ENCODE peak calls at places on chromosome 16, in seven cellular contexts. One of them, this sample, is unnamed.

GRCh38 chr16:27547134-27547533 is 2.6 kb downstream of the GTF3C1 start:
- DNase-seq in psoas muscle: no peak
- DNase-seq in tibial nerve: no peak
- DNase-seq in heart right ventricle: no peak
- DNase-seq in cardiac muscle cell: peak
- DNase-seq in neural progenitor cell: no peak
- DNase-seq in CD8-positive, alpha-beta memory T cell: no peak
- DNase-seq in this sample: no peak

GRCh38 chr16:12157510-12158093 is 181.1 kb downstream of the SNX29 start:
- DNase-seq in psoas muscle: no peak
- DNase-seq in tibial nerve: no peak
- DNase-seq in heart right ventricle: no peak
- DNase-seq in cardiac muscle cell: peak
- DNase-seq in neural progenitor cell: no peak
- DNase-seq in CD8-positive, alpha-beta memory T cell: no peak
- DNase-seq in this sample: no peak

GRCh38 chr16:54446639-54447038 is 160.1 kb upstream of the IRX3 start:
- DNase-seq in psoas muscle: peak
- DNase-seq in tibial nerve: peak
- DNase-seq in heart right ventricle: peak
- DNase-seq in cardiac muscle cell: peak
- DNase-seq in neural progenitor cell: no peak
- DNase-seq in CD8-positive, alpha-beta memory T cell: no peak
- DNase-seq in this sample: no peak

GRCh38 chr16:68642436-68643064 is 2.6 kb upstream of the CDH3 start:
- DNase-seq in psoas muscle: no peak
- DNase-seq in tibial nerve: no peak
- DNase-seq in heart right ventricle: no peak
- DNase-seq in cardiac muscle cell: peak
- DNase-seq in neural progenitor cell: peak
- DNase-seq in CD8-positive, alpha-beta memory T cell: no peak
- DNase-seq in this sample: no peak

GRCh38 chr16:48321307-48322036 is 63.7 kb downstream of the SIAH1 start:
- DNase-seq in psoas muscle: no peak
- DNase-seq in tibial nerve: no peak
- DNase-seq in heart right ventricle: no peak
- DNase-seq in cardiac muscle cell: peak
- DNase-seq in neural progenitor cell: no peak
- DNase-seq in CD8-positive, alpha-beta memory T cell: no peak
- DNase-seq in this sample: no peak

GRCh38 chr16:21264226-21265036 is 13.7 kb downstream of the CRYM start:
- DNase-seq in psoas muscle: peak
- DNase-seq in tibial nerve: no peak
- DNase-seq in heart right ventricle: peak
- DNase-seq in cardiac muscle cell: peak
- DNase-seq in neural progenitor cell: peak
- DNase-seq in CD8-positive, alpha-beta memory T cell: no peak
- DNase-seq in this sample: no peak

GRCh38 chr16:28822520-28823290 is at the start of gene ATXN2L:
- DNase-seq in psoas muscle: peak
- DNase-seq in tibial nerve: peak
- DNase-seq in heart right ventricle: peak
- DNase-seq in cardiac muscle cell: peak
- DNase-seq in neural progenitor cell: peak
- DNase-seq in CD8-positive, alpha-beta memory T cell: peak
- DNase-seq in this sample: peak

GRCh38 chr16:11298143-11298900 is 17.2 kb upstream of the PRM1 start:
- DNase-seq in psoas muscle: no peak
- DNase-seq in tibial nerve: no peak
- DNase-seq in heart right ventricle: no peak
- DNase-seq in cardiac muscle cell: no peak
- DNase-seq in neural progenitor cell: no peak
- DNase-seq in CD8-positive, alpha-beta memory T cell: no peak
- DNase-seq in this sample: no peak

GRCh38 chr16:12763517-12763916 is 40.2 kb downstream of the CPPED1 start:
- DNase-seq in psoas muscle: no peak
- DNase-seq in tibial nerve: no peak
- DNase-seq in heart right ventricle: no peak
- DNase-seq in cardiac muscle cell: peak
- DNase-seq in neural progenitor cell: no peak
- DNase-seq in CD8-positive, alpha-beta memory T cell: no peak
- DNase-seq in this sample: no peak

GRCh38 chr16:70772493-70772892 is 28.5 kb downstream of the VAC14 start:
- DNase-seq in psoas muscle: no peak
- DNase-seq in tibial nerve: no peak
- DNase-seq in heart right ventricle: no peak
- DNase-seq in cardiac muscle cell: peak
- DNase-seq in neural progenitor cell: no peak
- DNase-seq in CD8-positive, alpha-beta memory T cell: no peak
- DNase-seq in this sample: no peak

GRCh38 chr16:58937661-58938060 is 203.5 kb upstream of the GOT2 start:
- DNase-seq in psoas muscle: no peak
- DNase-seq in tibial nerve: no peak
- DNase-seq in heart right ventricle: no peak
- DNase-seq in cardiac muscle cell: no peak
- DNase-seq in neural progenitor cell: no peak
- DNase-seq in CD8-positive, alpha-beta memory T cell: no peak
- DNase-seq in this sample: no peak

GRCh38 chr16:3915438-3916250 is 35.1 kb upstream of the CREBBP start:
- DNase-seq in psoas muscle: no peak
- DNase-seq in tibial nerve: no peak
- DNase-seq in heart right ventricle: no peak
- DNase-seq in cardiac muscle cell: no peak
- DNase-seq in neural progenitor cell: no peak
- DNase-seq in CD8-positive, alpha-beta memory T cell: no peak
- DNase-seq in this sample: no peak

GRCh38 chr16:16136588-16136987 is 86.7 kb downstream of the ABCC6 start:
- DNase-seq in psoas muscle: no peak
- DNase-seq in tibial nerve: no peak
- DNase-seq in heart right ventricle: no peak
- DNase-seq in cardiac muscle cell: no peak
- DNase-seq in neural progenitor cell: no peak
- DNase-seq in CD8-positive, alpha-beta memory T cell: no peak
- DNase-seq in this sample: no peak

GRCh38 chr16:34078697-34079096 is 619.3 kb downstream of the TP53TG3F start:
- DNase-seq in psoas muscle: no peak
- DNase-seq in tibial nerve: no peak
- DNase-seq in heart right ventricle: no peak
- DNase-seq in cardiac muscle cell: peak
- DNase-seq in neural progenitor cell: no peak
- DNase-seq in CD8-positive, alpha-beta memory T cell: no peak
- DNase-seq in this sample: no peak

GRCh38 chr16:47317465-47318240 is 143.2 kb downstream of the ITFG1 start:
- DNase-seq in psoas muscle: no peak
- DNase-seq in tibial nerve: no peak
- DNase-seq in heart right ventricle: no peak
- DNase-seq in cardiac muscle cell: no peak
- DNase-seq in neural progenitor cell: no peak
- DNase-seq in CD8-positive, alpha-beta memory T cell: no peak
- DNase-seq in this sample: no peak

GRCh38 chr16:27721548-27722265 is 171.8 kb downstream of the KATNIP start:
- DNase-seq in psoas muscle: peak
- DNase-seq in tibial nerve: peak
- DNase-seq in heart right ventricle: peak
- DNase-seq in cardiac muscle cell: peak
- DNase-seq in neural progenitor cell: no peak
- DNase-seq in CD8-positive, alpha-beta memory T cell: no peak
- DNase-seq in this sample: no peak

GRCh38 chr16:9238346-9238745 is 146.9 kb downstream of the HAPSTR1 start:
- DNase-seq in psoas muscle: no peak
- DNase-seq in tibial nerve: no peak
- DNase-seq in heart right ventricle: no peak
- DNase-seq in cardiac muscle cell: no peak
- DNase-seq in neural progenitor cell: no peak
- DNase-seq in CD8-positive, alpha-beta memory T cell: no peak
- DNase-seq in this sample: no peak

DNA sequence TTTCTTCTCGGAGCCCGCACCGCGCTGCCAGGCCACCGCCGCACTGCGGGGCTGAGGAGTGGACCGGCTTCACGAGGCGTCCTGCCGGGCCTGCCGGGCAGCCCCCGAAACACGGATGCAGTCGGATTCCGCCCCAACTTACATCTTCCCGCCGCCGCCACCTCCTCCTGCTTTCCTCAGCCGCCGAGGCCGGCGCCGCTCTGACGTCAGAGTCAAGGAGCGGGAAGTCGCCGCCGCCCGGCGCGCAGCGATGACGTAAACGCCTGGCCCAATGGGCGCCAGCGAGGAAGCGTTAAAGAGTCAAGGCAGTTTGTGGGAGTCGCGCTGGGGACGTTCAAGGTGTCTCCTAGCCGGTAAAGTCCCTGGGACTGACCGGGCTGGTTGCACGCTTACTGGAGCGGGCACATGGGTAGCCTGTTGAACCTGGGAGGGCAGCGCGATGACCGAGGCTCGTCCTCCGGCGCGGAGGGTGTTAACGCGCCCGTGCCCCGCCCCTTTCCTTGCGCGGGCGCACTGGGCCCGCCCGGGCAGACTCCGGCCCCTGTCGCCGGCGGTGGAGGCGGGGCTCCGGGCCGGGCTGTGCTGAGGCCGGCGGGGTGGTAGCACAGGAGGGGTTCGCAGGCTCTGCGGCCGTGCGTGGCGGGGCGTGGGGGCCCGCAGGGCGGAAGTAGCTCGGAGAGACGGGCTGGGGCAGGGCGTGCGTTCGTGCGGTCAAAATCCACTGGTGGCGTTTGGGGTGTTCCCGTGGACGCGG is at the start of gene RNPS1:
- DNase-seq in psoas muscle: peak
- DNase-seq in tibial nerve: peak
- DNase-seq in heart right ventricle: peak
- DNase-seq in cardiac muscle cell: peak
- DNase-seq in neural progenitor cell: peak
- DNase-seq in CD8-positive, alpha-beta memory T cell: peak
- DNase-seq in this sample: peak
- H3K27ac ChIP-seq in psoas muscle: peak
- H3K27ac ChIP-seq in tibial nerve: peak
- H3K27ac ChIP-seq in heart right ventricle: peak
- H3K27ac ChIP-seq in cardiac muscle cell: peak
- H3K27ac ChIP-seq in neural progenitor cell: peak
- H3K27ac ChIP-seq in CD8-positive, alpha-beta memory T cell: peak
- H3K27ac ChIP-seq in this sample: peak

DNA sequence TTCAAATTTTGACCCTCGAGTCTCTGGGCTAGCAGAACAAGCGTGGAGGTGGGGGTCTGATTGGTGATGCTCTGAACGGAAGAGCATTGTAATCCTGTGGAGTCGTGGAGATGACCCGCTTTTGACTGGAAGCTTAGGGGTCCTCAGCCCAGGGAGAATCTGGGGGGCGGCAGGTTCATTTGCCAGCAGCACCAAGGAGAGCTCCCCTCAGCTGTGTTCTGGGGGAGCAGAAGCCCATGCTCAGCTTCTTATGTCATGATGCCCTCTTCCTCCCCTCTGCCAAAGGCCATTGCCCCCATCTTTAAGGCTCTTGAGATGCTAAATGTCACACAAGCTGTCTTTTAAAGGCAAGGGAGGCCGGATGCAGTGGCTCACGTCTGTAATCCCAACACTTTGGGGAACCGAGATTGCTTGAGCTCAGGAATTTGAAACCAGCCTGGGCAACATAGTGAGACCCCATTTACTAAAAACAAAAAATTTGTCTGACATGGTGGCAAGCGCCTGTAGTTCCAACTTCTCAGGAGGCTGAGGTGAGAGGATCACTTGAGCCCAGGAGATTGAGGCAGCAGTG is 19.3 kb downstream of the LDHD start:
- DNase-seq in psoas muscle: no peak
- DNase-seq in tibial nerve: no peak
- DNase-seq in heart right ventricle: no peak
- DNase-seq in cardiac muscle cell: no peak
- DNase-seq in neural progenitor cell: no peak
- DNase-seq in CD8-positive, alpha-beta memory T cell: no peak
- DNase-seq in this sample: no peak
- H3K27ac ChIP-seq in psoas muscle: peak
- H3K27ac ChIP-seq in tibial nerve: no peak
- H3K27ac ChIP-seq in heart right ventricle: peak
- H3K27ac ChIP-seq in cardiac muscle cell: no peak
- H3K27ac ChIP-seq in neural progenitor cell: no peak
- H3K27ac ChIP-seq in CD8-positive, alpha-beta memory T cell: no peak
- H3K27ac ChIP-seq in this sample: no peak

DNA sequence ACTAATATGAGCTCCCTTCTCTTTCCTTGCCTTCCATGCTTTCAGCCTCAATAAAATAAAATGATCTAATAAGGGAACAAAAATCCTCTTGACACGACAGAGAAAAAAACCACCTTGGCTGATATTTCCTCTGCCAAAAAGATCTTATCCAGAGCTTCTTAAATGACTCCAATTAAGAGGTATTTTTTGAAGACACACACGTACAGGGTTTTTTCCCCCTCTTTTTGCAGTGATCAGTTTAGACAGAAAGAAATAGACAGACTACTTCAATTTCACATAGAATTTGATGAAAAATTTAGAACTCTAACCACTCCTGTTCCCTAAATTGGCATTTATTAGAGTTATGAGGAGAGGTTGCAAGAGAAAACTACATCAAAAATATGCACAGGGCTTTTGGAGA is 217.2 kb upstream of the CDH11 start:
- DNase-seq in psoas muscle: no peak
- DNase-seq in tibial nerve: no peak
- DNase-seq in heart right ventricle: no peak
- DNase-seq in cardiac muscle cell: no peak
- DNase-seq in neural progenitor cell: no peak
- DNase-seq in CD8-positive, alpha-beta memory T cell: no peak
- DNase-seq in this sample: no peak
- H3K27ac ChIP-seq in psoas muscle: no peak
- H3K27ac ChIP-seq in tibial nerve: no peak
- H3K27ac ChIP-seq in heart right ventricle: no peak
- H3K27ac ChIP-seq in cardiac muscle cell: no peak
- H3K27ac ChIP-seq in neural progenitor cell: no peak
- H3K27ac ChIP-seq in CD8-positive, alpha-beta memory T cell: no peak
- H3K27ac ChIP-seq in this sample: no peak

GRCh38 chr16:678858-679807 is 1.1 kb upstream of the STUB1 start:
- DNase-seq in psoas muscle: peak
- DNase-seq in tibial nerve: no peak
- DNase-seq in heart right ventricle: peak
- DNase-seq in cardiac muscle cell: peak
- DNase-seq in neural progenitor cell: peak
- DNase-seq in CD8-positive, alpha-beta memory T cell: peak
- DNase-seq in this sample: peak

GRCh38 chr16:681746-682427 is 1.7 kb downstream of the STUB1 start:
- DNase-seq in psoas muscle: no peak
- DNase-seq in tibial nerve: no peak
- DNase-seq in heart right ventricle: no peak
- DNase-seq in cardiac muscle cell: peak
- DNase-seq in neural progenitor cell: no peak
- DNase-seq in CD8-positive, alpha-beta memory T cell: no peak
- DNase-seq in this sample: no peak

GRCh38 chr16:680967-681745 is 946 bp downstream of the STUB1 start:
- DNase-seq in psoas muscle: peak
- DNase-seq in tibial nerve: no peak
- DNase-seq in heart right ventricle: no peak
- DNase-seq in cardiac muscle cell: peak
- DNase-seq in neural progenitor cell: peak
- DNase-seq in CD8-positive, alpha-beta memory T cell: no peak
- DNase-seq in this sample: no peak

GRCh38 chr16:679808-680624 is at the start of gene STUB1:
- DNase-seq in psoas muscle: peak
- DNase-seq in tibial nerve: peak
- DNase-seq in heart right ventricle: peak
- DNase-seq in cardiac muscle cell: peak
- DNase-seq in neural progenitor cell: peak
- DNase-seq in CD8-positive, alpha-beta memory T cell: peak
- DNase-seq in this sample: peak

DNA sequence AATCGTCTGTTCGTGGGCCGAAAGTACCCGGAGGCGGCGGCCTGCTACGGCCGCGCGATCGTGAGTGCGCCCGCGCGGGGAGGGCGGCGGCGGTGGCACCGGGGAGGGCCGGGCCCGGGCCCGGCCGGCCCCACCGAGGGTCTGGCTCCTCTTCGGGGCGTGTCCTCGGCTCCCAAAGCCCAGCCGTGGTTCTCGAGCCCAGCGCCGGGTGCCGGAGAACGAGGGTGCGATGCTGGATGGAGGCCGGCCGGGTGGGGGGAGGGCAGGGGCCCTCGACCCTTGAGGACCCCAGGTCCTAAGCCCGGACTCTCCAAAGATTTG is 375 bp downstream of the STUB1 start:
- DNase-seq in psoas muscle: no peak
- DNase-seq in tibial nerve: no peak
- DNase-seq in heart right ventricle: no peak
- DNase-seq in cardiac muscle cell: no peak
- DNase-seq in neural progenitor cell: no peak
- DNase-seq in CD8-positive, alpha-beta memory T cell: no peak
- DNase-seq in this sample: no peak
- H3K27ac ChIP-seq in psoas muscle: peak
- H3K27ac ChIP-seq in tibial nerve: peak
- H3K27ac ChIP-seq in heart right ventricle: peak
- H3K27ac ChIP-seq in cardiac muscle cell: peak
- H3K27ac ChIP-seq in neural progenitor cell: peak
- H3K27ac ChIP-seq in CD8-positive, alpha-beta memory T cell: peak
- H3K27ac ChIP-seq in this sample: peak